ENCODE peak calls at places on chromosomes 5 and 9, in ten cellular contexts. R, G, O, F, Y, Q, P, J, H and T are unnamed samples.
A peak's percentile ranks its signal among the peaks of the same experiment; 100 is the strongest.

GRCh38 chr5:9302228-9302627 is 243.6 kb downstream of the SEMA5A start:
- DNase-seq in R (no peak), G (no peak), O (no peak), F (no peak), Y (peak; percentile 86), Q (no peak), P (no peak), J (no peak), H (peak; percentile 35), T (no peak)

GRCh38 chr9:93467062-93467416 is 13.7 kb upstream of the FAM120AOS start:
- DNase-seq in R (no peak), G (no peak), O (no peak), F (peak; percentile 42), Y (no peak), Q (no peak), P (no peak), J (no peak), H (peak; percentile 20), T (no peak)

GRCh38 chr5:168327994-168328393 is 36.5 kb downstream of the WWC1 start:
- DNase-seq in R (no peak), G (no peak), O (no peak), F (no peak), Y (peak; percentile 63), Q (peak; percentile 38), P (no peak), J (no peak), H (peak; percentile 76), T (peak; percentile 19)

GRCh38 chr5:16392718-16393117 is 72.9 kb downstream of the ZNF622 start:
- DNase-seq in R (no peak), G (no peak), O (no peak), F (peak; percentile 17), Y (no peak), Q (no peak), P (no peak), J (no peak), H (no peak), T (no peak)

GRCh38 chr5:113330533-113331200 is 104.1 kb downstream of the TSSK1B start:
- DNase-seq in R (no peak), G (no peak), O (no peak), F (peak; percentile 19), Y (peak; percentile 60), Q (peak; percentile 69), P (no peak), J (peak; percentile 13), H (peak; percentile 69), T (peak; percentile 6)

GRCh38 chr9:92647671-92648446 is 22.1 kb downstream of the IPPK start:
- DNase-seq in R (no peak), G (no peak), O (no peak), F (no peak), Y (no peak), Q (no peak), P (no peak), J (no peak), H (no peak), T (no peak)

GRCh38 chr9:76585487-76586459 is 126.8 kb downstream of the GCNT1 start:
- DNase-seq in R (no peak), G (no peak), O (no peak), F (no peak), Y (no peak), Q (no peak), P (no peak), J (no peak), H (no peak), T (no peak)

GRCh38 chr9:33249087-33249657 is 9.2 kb downstream of the SPINK4 start:
- DNase-seq in R (no peak), G (no peak), O (no peak), F (no peak), Y (no peak), Q (no peak), P (no peak), J (no peak), H (no peak), T (no peak)

DNA sequence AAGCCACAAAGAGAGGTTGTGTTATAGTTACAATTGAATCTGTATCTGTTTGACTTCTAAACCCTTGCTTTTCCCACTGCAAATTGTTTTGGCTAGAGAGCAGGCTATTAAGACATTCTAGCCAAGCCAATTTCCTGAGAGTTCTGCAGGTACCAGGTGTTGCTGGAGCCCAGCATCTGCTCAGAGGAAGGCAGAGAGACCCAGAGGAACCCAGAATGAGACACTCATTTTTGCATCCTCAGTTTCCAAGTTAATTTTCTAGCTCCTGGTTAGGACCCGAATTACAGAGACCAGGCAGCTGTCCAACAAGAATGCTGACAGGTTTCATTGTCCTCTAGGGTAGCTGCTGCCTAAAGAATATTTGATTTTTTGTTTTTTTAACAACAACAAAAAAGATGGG is 266.2 kb downstream of the TRIM32 start:
- DNase-seq in R (no peak), G (no peak), O (no peak), F (no peak), Y (no peak), Q (no peak), P (no peak), J (no peak), H (no peak), T (no peak)
- TF ChIP-seq CTCF in R (no peak), G (no peak), O (no peak), F (no peak), Y (no peak), Q (no peak), P (no peak), J (no peak), H (no peak), T (no peak)

GRCh38 chr9:126326228-126327015 is at the start of gene MVB12B:
- DNase-seq in R (no peak), G (peak; percentile 36), O (no peak), F (peak; percentile 56), Y (peak; percentile 8), Q (peak; percentile 23), P (peak; percentile 58), J (peak; percentile 46), H (peak; percentile 60), T (no peak)
- TF ChIP-seq CTCF in R (no peak), G (no peak), O (no peak), F (no peak), Y (no peak), Q (no peak), P (no peak), J (no peak), H (no peak), T (no peak)

DNA sequence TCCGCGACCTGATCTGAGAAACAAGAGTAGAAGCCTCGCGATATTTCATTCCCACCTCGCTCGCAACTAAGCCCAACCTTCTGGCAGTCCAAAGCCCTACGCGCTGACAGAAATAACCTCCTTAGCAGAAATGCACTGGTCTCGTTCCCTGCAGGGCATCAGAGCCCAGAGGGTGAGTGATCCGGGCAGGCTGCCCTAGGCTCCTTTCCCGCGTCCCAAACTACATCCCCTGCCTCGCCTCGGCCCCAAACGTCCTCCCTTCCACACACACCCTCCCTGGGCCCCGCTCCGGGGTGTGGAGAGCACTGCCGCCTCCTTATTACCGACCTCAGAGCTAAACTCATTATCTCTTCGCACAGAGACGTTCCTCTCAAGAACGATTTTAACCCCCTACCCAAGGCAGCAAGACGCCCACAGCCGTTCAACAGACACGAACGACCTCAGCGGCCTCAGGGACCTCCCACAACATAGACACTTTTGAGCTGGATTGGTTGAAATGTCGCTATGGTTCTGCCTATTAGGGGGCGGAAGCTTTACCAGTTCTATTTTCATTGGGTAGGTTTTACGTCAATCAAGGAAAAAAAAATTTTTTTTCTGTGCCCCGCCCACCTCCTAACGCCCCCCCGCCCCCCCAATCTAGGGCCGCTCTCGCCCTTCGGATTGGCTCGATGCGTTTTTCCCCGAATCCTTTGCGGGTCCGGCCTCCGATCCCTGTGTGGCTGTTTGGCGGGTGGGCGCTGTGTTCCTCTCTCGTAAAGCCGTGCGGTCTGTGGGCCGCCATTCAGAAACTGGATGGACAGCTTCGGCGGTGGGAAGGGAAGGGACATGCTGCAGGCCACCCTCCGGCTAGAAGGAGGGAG is at the start of gene CETN3:
- DNase-seq in R (peak; percentile 84), G (peak; percentile 84), O (peak; percentile 96), F (peak; percentile 95), Y (peak; percentile 96), Q (peak; percentile 96), P (peak; percentile 92), J (peak; percentile 94), H (peak; percentile 95), T (peak; percentile 95)
- TF ChIP-seq CTCF in R (no peak), G (no peak), O (no peak), F (no peak), Y (no peak), Q (peak; percentile 15), P (no peak), J (no peak), H (no peak), T (no peak)

GRCh38 chr9:38226491-38226951 is 157.5 kb upstream of the SHB start:
- DNase-seq in R (no peak), G (no peak), O (no peak), F (no peak), Y (peak; percentile 4), Q (no peak), P (peak; percentile 32), J (no peak), H (no peak), T (no peak)
- TF ChIP-seq CTCF in R (no peak), G (no peak), O (no peak), F (no peak), Y (no peak), Q (no peak), P (no peak), J (no peak), H (no peak), T (no peak)